ENCODE peak calls at places on chromosome 2, in four cellular contexts. P, J, Q and V are unnamed samples.
A peak's percentile ranks its signal among the peaks of the same experiment; 100 is the strongest.

GRCh38 chr2:223056656-223057418 is 4.8 kb downstream of the KCNE4 start:
- DNase-seq in J (no peak), Q (no peak), P (no peak), V (no peak)

GRCh38 chr2:220847587-220847986 is 724.5 kb downstream of the EPHA4 start:
- DNase-seq in P (no peak), J (no peak), Q (no peak), V (no peak)

GRCh38 chr2:207881902-207882301 is 112.2 kb upstream of the FZD5 start:
- DNase-seq in J (no peak), Q (no peak), P (no peak), V (peak; percentile 42)

GRCh38 chr2:212912445-212913103 is 238.8 kb downstream of the IKZF2 start:
- DNase-seq in Q (no peak), J (no peak), P (no peak), V (no peak)

GRCh38 chr2:99701503-99701902 is 211.7 kb upstream of the REV1 start:
- DNase-seq in J (no peak), P (no peak), Q (no peak), V (no peak)

GRCh38 chr2:119431155-119431975 is at the start of gene TMEM37:
- DNase-seq in P (peak; percentile 91), J (no peak), Q (peak; percentile 8), V (no peak)

GRCh38 chr2:9071584-9072124 is 68.2 kb upstream of the MBOAT2 start:
- DNase-seq in Q (no peak), P (no peak), J (no peak), V (no peak)

GRCh38 chr2:195686564-195686963 is 29.5 kb downstream of the SLC39A10 start:
- DNase-seq in P (no peak), J (no peak), Q (no peak), V (no peak)

GRCh38 chr2:55047677-55048299 is 2.5 kb downstream of the RTN4 start:
- DNase-seq in P (no peak), Q (peak; percentile 84), J (no peak), V (peak; percentile 63)

GRCh38 chr2:45279356-45279755 is 270.1 kb upstream of the SIX2 start:
- DNase-seq in Q (no peak), P (no peak), J (no peak), V (no peak)

GRCh38 chr2:169928463-169928864 is 101.2 kb downstream of the UBR3 start:
- DNase-seq in P (no peak), Q (peak; percentile 50), J (no peak), V (peak; percentile 58)

GRCh38 chr2:230691005-230691647 is 21.5 kb upstream of the CAB39 start:
- DNase-seq in J (no peak), Q (no peak), P (no peak), V (no peak)

GRCh38 chr2:104405628-104406027 is 448.3 kb upstream of the POU3F3 start:
- DNase-seq in P (no peak), J (peak; percentile 40), Q (no peak), V (no peak)

GRCh38 chr2:101052147-101052546 is 50.1 kb downstream of the RPL31 start:
- DNase-seq in Q (no peak), P (no peak), J (no peak), V (no peak)

GRCh38 chr2:158211516-158211915 is 109.8 kb downstream of the UPP2 start:
- DNase-seq in P (no peak), J (no peak), Q (no peak), V (no peak)

GRCh38 chr2:234666911-234667310 is 170.0 kb upstream of the ARL4C start:
- DNase-seq in Q (no peak), J (no peak), P (no peak), V (no peak)

GRCh38 chr2:101731221-101732054 is 33.9 kb downstream of the MAP4K4 start:
- DNase-seq in P (no peak), Q (no peak), J (no peak), V (no peak)

GRCh38 chr2:54100772-54101171 is 14.6 kb upstream of the ACYP2 start:
- DNase-seq in P (no peak), J (no peak), Q (no peak), V (no peak)

GRCh38 chr2:216842634-216843033 is 17.2 kb downstream of the TNP1 start:
- DNase-seq in P (no peak), J (no peak), Q (no peak), V (no peak)

GRCh38 chr2:118752762-118753429 is 94.6 kb downstream of the EN1 start:
- DNase-seq in J (no peak), Q (no peak), P (no peak), V (no peak)

GRCh38 chr2:176104338-176105077 is 2.6 kb upstream of the HOXD11 start:
- DNase-seq in J (no peak), P (no peak), Q (no peak), V (no peak)

GRCh38 chr2:33304032-33304864 is 172.2 kb upstream of the RASGRP3 start:
- DNase-seq in J (no peak), P (no peak), Q (no peak), V (no peak)